ENCODE peak calls at places on chromosomes 12 and 14, in four cellular contexts. One of them, this sample, is unnamed.

GRCh38 chr12:42921741-42922511 is 332.4 kb upstream of the PRICKLE1 start:
- DNase-seq in fibroblast of the aortic adventitia: no peak
- DNase-seq in kidney: no peak
- DNase-seq in A549: peak; percentile 18
- DNase-seq in this sample: peak; percentile 98

GRCh38 chr14:22314183-22314820 is 274.7 kb downstream of the DAD1 start:
- DNase-seq in fibroblast of the aortic adventitia: peak; percentile 62
- DNase-seq in kidney: no peak
- DNase-seq in A549: peak; percentile 71
- DNase-seq in this sample: no peak

GRCh38 chr12:95204141-95204866 is 13.0 kb downstream of the FGD6 start:
- DNase-seq in fibroblast of the aortic adventitia: peak; percentile 81
- DNase-seq in kidney: peak; percentile 84
- DNase-seq in A549: peak; percentile 99
- DNase-seq in this sample: no peak

GRCh38 chr12:76374395-76375020 is 26.3 kb upstream of the BBS10 start:
- DNase-seq in fibroblast of the aortic adventitia: no peak
- DNase-seq in kidney: no peak
- DNase-seq in A549: peak; percentile 5
- DNase-seq in this sample: no peak

GRCh38 chr14:91263329-91263728 is 18.8 kb upstream of the GPR68 start:
- DNase-seq in fibroblast of the aortic adventitia: no peak
- DNase-seq in kidney: no peak
- DNase-seq in A549: no peak
- DNase-seq in this sample: no peak

GRCh38 chr12:122368361-122369073 is 54.0 kb downstream of the CLIP1 start:
- DNase-seq in fibroblast of the aortic adventitia: peak; percentile 47
- DNase-seq in kidney: no peak
- DNase-seq in A549: peak; percentile 54
- DNase-seq in this sample: peak; percentile 34

GRCh38 chr14:54771411-54772027 is 131.1 kb downstream of the GCH1 start:
- DNase-seq in fibroblast of the aortic adventitia: no peak
- DNase-seq in kidney: peak; percentile 38
- DNase-seq in A549: no peak
- DNase-seq in this sample: no peak

GRCh38 chr12:32455607-32456063 is 56.3 kb downstream of the FGD4 start:
- DNase-seq in fibroblast of the aortic adventitia: peak; percentile 89
- DNase-seq in kidney: no peak
- DNase-seq in A549: peak; percentile 81
- DNase-seq in this sample: peak; percentile 59

GRCh38 chr14:68624541-68625220 is 168.2 kb downstream of the ZFP36L1 start:
- DNase-seq in fibroblast of the aortic adventitia: no peak
- DNase-seq in kidney: no peak
- DNase-seq in A549: no peak
- DNase-seq in this sample: no peak

GRCh38 chr14:71694888-71695505 is 237.2 kb upstream of the RGS6 start:
- DNase-seq in fibroblast of the aortic adventitia: no peak
- DNase-seq in kidney: no peak
- DNase-seq in A549: no peak
- DNase-seq in this sample: no peak

GRCh38 chr12:85273411-85274075 is 6.5 kb upstream of the ALX1 start:
- DNase-seq in fibroblast of the aortic adventitia: no peak
- DNase-seq in kidney: peak; percentile 59
- DNase-seq in A549: no peak
- DNase-seq in this sample: no peak

GRCh38 chr14:62029569-62029924 is 267.3 kb downstream of the SNAPC1 start:
- DNase-seq in fibroblast of the aortic adventitia: no peak
- DNase-seq in kidney: no peak
- DNase-seq in A549: no peak
- DNase-seq in this sample: no peak

GRCh38 chr12:106239241-106239950 is 8.4 kb downstream of the CKAP4 start:
- DNase-seq in fibroblast of the aortic adventitia: no peak
- DNase-seq in kidney: peak; percentile 65
- DNase-seq in A549: no peak
- DNase-seq in this sample: no peak

GRCh38 chr14:96634896-96635295 is 132.7 kb downstream of the PAPOLA start:
- DNase-seq in fibroblast of the aortic adventitia: no peak
- DNase-seq in kidney: no peak
- DNase-seq in A549: no peak
- DNase-seq in this sample: no peak

GRCh38 chr12:114656906-114657596 is 26.9 kb downstream of the TBX3 start:
- DNase-seq in fibroblast of the aortic adventitia: no peak
- DNase-seq in kidney: no peak
- DNase-seq in A549: no peak
- DNase-seq in this sample: no peak

GRCh38 chr14:21299562-21300130 is 19.8 kb downstream of the RPGRIP1 start:
- DNase-seq in fibroblast of the aortic adventitia: no peak
- DNase-seq in kidney: no peak
- DNase-seq in A549: no peak
- DNase-seq in this sample: no peak

GRCh38 chr12:95674088-95674595 is 116.4 kb downstream of the NTN4 start:
- DNase-seq in fibroblast of the aortic adventitia: no peak
- DNase-seq in kidney: no peak
- DNase-seq in A549: no peak
- DNase-seq in this sample: peak; percentile 38

GRCh38 chr12:6729186-6729585 is 5.3 kb downstream of the COPS7A start:
- DNase-seq in fibroblast of the aortic adventitia: no peak
- DNase-seq in kidney: peak; percentile 51
- DNase-seq in A549: no peak
- DNase-seq in this sample: no peak

GRCh38 chr12:113130457-113131135 is 5.0 kb downstream of the RASAL1 start:
- DNase-seq in fibroblast of the aortic adventitia: no peak
- DNase-seq in kidney: peak; percentile 95
- DNase-seq in A549: peak; percentile 48
- DNase-seq in this sample: no peak

GRCh38 chr14:104694475-104694950 is 5.1 kb downstream of the INF2 start:
- DNase-seq in fibroblast of the aortic adventitia: no peak
- DNase-seq in kidney: no peak
- DNase-seq in A549: no peak
- DNase-seq in this sample: no peak
- H3K4me3 ChIP-seq in fibroblast of the aortic adventitia: no peak overlapping the region
- H3K4me3 ChIP-seq in kidney: no peak overlapping the region
- H3K4me3 ChIP-seq in A549: no peak overlapping the region
- H3K4me3 ChIP-seq in this sample: no peak overlapping the region

GRCh38 chr14:103121846-103122577 is 1.2 kb upstream of the TNFAIP2 start:
- DNase-seq in fibroblast of the aortic adventitia: peak; percentile 94
- DNase-seq in kidney: peak; percentile 98
- DNase-seq in A549: peak; percentile 98
- DNase-seq in this sample: no peak

GRCh38 chr14:103121161-103121845 is 2.0 kb upstream of the TNFAIP2 start:
- DNase-seq in fibroblast of the aortic adventitia: no peak
- DNase-seq in kidney: peak; percentile 95
- DNase-seq in A549: peak; percentile 77
- DNase-seq in this sample: no peak

GRCh38 chr14:103123128-103123633 is at the start of gene TNFAIP2:
- DNase-seq in fibroblast of the aortic adventitia: peak; percentile 33
- DNase-seq in kidney: peak; percentile 91
- DNase-seq in A549: peak; percentile 68
- DNase-seq in this sample: no peak

GRCh38 chr14:103123634-103124500 is 606 bp downstream of the TNFAIP2 start:
- DNase-seq in fibroblast of the aortic adventitia: peak; percentile 34
- DNase-seq in kidney: peak; percentile 91
- DNase-seq in A549: peak; percentile 70
- DNase-seq in this sample: no peak

GRCh38 chr14:103122578-103123127 is 608 bp upstream of the TNFAIP2 start:
- DNase-seq in fibroblast of the aortic adventitia: no peak
- DNase-seq in kidney: peak; percentile 87
- DNase-seq in A549: peak; percentile 73
- DNase-seq in this sample: no peak
- TF ChIP-seq CTCF in fibroblast of the aortic adventitia: no peak
- TF ChIP-seq CTCF in kidney: no peak
- TF ChIP-seq CTCF in A549: no peak
- TF ChIP-seq CTCF in this sample: no peak

GRCh38 chr14:49477576-49477975 is 108.6 kb downstream of the RPS29 start:
- DNase-seq in fibroblast of the aortic adventitia: no peak
- DNase-seq in kidney: no peak
- DNase-seq in A549: no peak
- DNase-seq in this sample: no peak

GRCh38 chr14:49480053-49480452 is 106.1 kb downstream of the RPS29 start:
- DNase-seq in fibroblast of the aortic adventitia: no peak
- DNase-seq in kidney: no peak
- DNase-seq in A549: no peak
- DNase-seq in this sample: no peak

GRCh38 chr14:49481099-49481498 is 105.1 kb downstream of the RPS29 start:
- DNase-seq in fibroblast of the aortic adventitia: no peak
- DNase-seq in kidney: no peak
- DNase-seq in A549: no peak
- DNase-seq in this sample: no peak

GRCh38 chr14:49479432-49479831 is 106.7 kb downstream of the RPS29 start:
- DNase-seq in fibroblast of the aortic adventitia: peak; percentile 43
- DNase-seq in kidney: no peak
- DNase-seq in A549: no peak
- DNase-seq in this sample: peak; percentile 98

DNA sequence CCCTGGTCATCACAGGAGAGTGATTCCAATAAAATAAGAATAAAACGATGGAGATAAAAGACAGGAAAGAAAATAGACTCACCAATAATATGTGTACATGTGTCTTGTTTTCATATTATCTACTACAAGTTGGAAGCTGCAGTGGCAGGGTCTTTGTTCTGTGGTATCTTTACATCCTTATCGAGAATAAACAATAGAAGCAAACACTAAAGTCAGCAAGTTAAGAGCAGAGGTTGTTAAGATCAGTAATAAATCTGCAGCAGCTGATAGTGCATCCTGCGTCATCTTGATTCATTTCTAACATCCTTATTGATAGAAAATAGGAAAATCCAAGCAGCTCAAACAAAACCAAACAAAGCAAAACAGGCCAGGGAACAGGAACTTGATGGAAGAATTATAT is 107.4 kb downstream of the RPS29 start:
- DNase-seq in fibroblast of the aortic adventitia: no peak
- DNase-seq in kidney: no peak
- DNase-seq in A549: no peak
- DNase-seq in this sample: peak; percentile 76
- H3K4me3 ChIP-seq in fibroblast of the aortic adventitia: no peak overlapping the region
- H3K4me3 ChIP-seq in kidney: no peak overlapping the region
- H3K4me3 ChIP-seq in A549: no peak overlapping the region
- H3K4me3 ChIP-seq in this sample: peak overlapping the region; percentile 14

GRCh38 chr14:74302634-74303569 is at the start of gene ABCD4:
- DNase-seq in fibroblast of the aortic adventitia: peak; percentile 91
- DNase-seq in kidney: peak; percentile 97
- DNase-seq in A549: peak; percentile 93
- DNase-seq in this sample: peak; percentile 63
- TF ChIP-seq CTCF in fibroblast of the aortic adventitia: peak; percentile 36
- TF ChIP-seq CTCF in kidney: peak; percentile 51
- TF ChIP-seq CTCF in A549: peak; percentile 83
- TF ChIP-seq CTCF in this sample: peak; percentile 60

DNA sequence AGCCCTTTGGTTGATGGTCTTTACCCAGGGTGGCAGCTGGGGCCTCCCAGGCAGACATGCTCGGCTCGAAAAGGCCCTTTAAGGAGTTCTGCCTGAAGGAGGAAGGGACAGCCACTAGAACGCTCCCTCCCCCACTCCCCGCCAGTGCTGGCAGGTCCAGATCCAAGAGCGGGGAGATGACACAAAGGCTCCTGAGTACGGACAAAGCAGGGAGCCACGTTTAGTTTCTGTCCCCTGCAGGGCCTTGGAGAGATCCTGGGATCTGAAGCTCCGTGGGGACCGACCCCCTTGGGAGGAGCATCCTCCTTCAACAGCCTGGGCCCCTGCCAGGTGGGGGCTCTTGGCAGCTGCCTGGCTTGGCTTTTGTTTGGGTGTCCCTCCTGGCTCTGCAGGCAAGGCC is 89.7 kb downstream of the ESRRB start:
- DNase-seq in fibroblast of the aortic adventitia: no peak
- DNase-seq in kidney: no peak
- DNase-seq in A549: no peak
- DNase-seq in this sample: no peak
- H3K4me3 ChIP-seq in fibroblast of the aortic adventitia: no peak overlapping the region
- H3K4me3 ChIP-seq in kidney: no peak overlapping the region
- H3K4me3 ChIP-seq in A549: no peak overlapping the region
- H3K4me3 ChIP-seq in this sample: no peak overlapping the region

GRCh38 chr14:80585506-80585835 is 356.1 kb downstream of the CEP128 start:
- DNase-seq in fibroblast of the aortic adventitia: peak; percentile 45
- DNase-seq in kidney: no peak
- DNase-seq in A549: no peak
- DNase-seq in this sample: no peak

GRCh38 chr14:80586116-80586515 is 355.4 kb downstream of the CEP128 start:
- DNase-seq in fibroblast of the aortic adventitia: no peak
- DNase-seq in kidney: no peak
- DNase-seq in A549: no peak
- DNase-seq in this sample: no peak

GRCh38 chr14:80584638-80585505 is 356.7 kb downstream of the CEP128 start:
- DNase-seq in fibroblast of the aortic adventitia: no peak
- DNase-seq in kidney: no peak
- DNase-seq in A549: peak; percentile 39
- DNase-seq in this sample: peak; percentile 86

GRCh38 chr14:80587096-80587724 is 354.3 kb downstream of the CEP128 start:
- DNase-seq in fibroblast of the aortic adventitia: peak; percentile 69
- DNase-seq in kidney: no peak
- DNase-seq in A549: peak; percentile 65
- DNase-seq in this sample: no peak
- TF ChIP-seq CTCF in fibroblast of the aortic adventitia: peak; percentile 65
- TF ChIP-seq CTCF in kidney: peak; percentile 31
- TF ChIP-seq CTCF in A549: peak; percentile 55
- TF ChIP-seq CTCF in this sample: peak; percentile 53

GRCh38 chr12:66692170-66692569 is 13.3 kb upstream of the GRIP1 start:
- DNase-seq in fibroblast of the aortic adventitia: no peak
- DNase-seq in kidney: no peak
- DNase-seq in A549: no peak
- DNase-seq in this sample: no peak
- H3K4me3 ChIP-seq in fibroblast of the aortic adventitia: no peak overlapping the region
- H3K4me3 ChIP-seq in kidney: no peak overlapping the region
- H3K4me3 ChIP-seq in A549: no peak overlapping the region
- H3K4me3 ChIP-seq in this sample: no peak overlapping the region

DNA sequence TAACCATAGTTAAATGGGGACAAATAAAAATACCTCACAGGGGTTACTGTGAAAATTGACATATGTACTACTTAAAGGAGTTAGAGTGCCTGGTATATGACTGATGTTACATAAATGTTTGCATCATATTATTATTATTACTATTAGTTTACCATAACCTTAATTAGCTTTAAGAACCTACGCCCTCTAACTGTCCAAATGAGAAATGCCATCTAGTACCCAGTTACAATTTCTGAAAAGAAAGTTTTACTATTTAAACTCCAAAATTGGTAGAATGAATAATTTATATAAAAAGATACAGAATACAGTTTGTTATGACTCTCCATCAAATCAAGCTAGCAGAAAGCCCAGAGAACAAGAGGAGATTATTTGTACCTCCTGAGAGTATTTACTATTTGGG is 42.3 kb downstream of the EML5 start:
- DNase-seq in fibroblast of the aortic adventitia: no peak
- DNase-seq in kidney: no peak
- DNase-seq in A549: no peak
- DNase-seq in this sample: no peak
- TF ChIP-seq CTCF in fibroblast of the aortic adventitia: no peak
- TF ChIP-seq CTCF in kidney: no peak
- TF ChIP-seq CTCF in A549: no peak
- TF ChIP-seq CTCF in this sample: no peak